ENCODE peak calls at places on chromosome X, in ten cellular contexts. S is psoas muscle; C is fibroblast of villous mesenchyme; E is cardiac fibroblast; K is astrocyte of the spinal cord; L is osteocyte; Q is CD4-positive, alpha-beta T cell; I is tibial nerve; W is GM20000; F is lower leg skin. Z is an unnamed sample.

GRCh38 chrX:20639115-20639514 is 372.4 kb upstream of the RPS6KA3 start:
- DNase-seq in S (no peak), C (no peak), E (no peak), K (no peak), L (no peak), Q (no peak), I (no peak), W (no peak), F (no peak), Z (no peak)

GRCh38 chrX:16208601-16209000 is 41.3 kb downstream of the MAGEB17 start:
- DNase-seq in S (no peak), C (no peak), E (no peak), K (no peak), L (no peak), Q (no peak), I (no peak), W (no peak), F (no peak), Z (no peak)

GRCh38 chrX:16300831-16301230 is 133.6 kb downstream of the MAGEB17 start:
- DNase-seq in S (no peak), C (no peak), E (no peak), K (no peak), L (no peak), Q (no peak), I (no peak), W (no peak), F (no peak), Z (no peak)

GRCh38 chrX:109384569-109385174 is 97.2 kb downstream of the GUCY2F start:
- DNase-seq in S (no peak), C (peak), E (peak), K (peak), L (peak), Q (no peak), I (no peak), W (peak), F (no peak), Z (no peak)

GRCh38 chrX:109774706-109775105 is 41.6 kb upstream of the ACSL4 start:
- DNase-seq in S (no peak), C (peak), E (peak), K (peak), L (no peak), Q (no peak), I (no peak), W (peak), F (no peak), Z (peak)

GRCh38 chrX:104806346-104806745 is 240.3 kb downstream of the IL1RAPL2 start:
- DNase-seq in S (no peak), C (no peak), E (no peak), K (no peak), L (no peak), Q (no peak), I (no peak), W (no peak), F (no peak), Z (no peak)

GRCh38 chrX:40524423-40524822 is 56.3 kb upstream of the ATP6AP2 start:
- DNase-seq in S (no peak), C (no peak), E (no peak), K (no peak), L (no peak), Q (no peak), I (no peak), W (no peak), F (no peak), Z (no peak)

GRCh38 chrX:39688576-39689373 is 409.0 kb downstream of the BCOR start:
- DNase-seq in S (peak), C (peak), E (peak), K (peak), L (no peak), Q (no peak), I (peak), W (peak), F (no peak), Z (no peak)

GRCh38 chrX:149494844-149495565 is 10.1 kb downstream of the IDS start:
- DNase-seq in S (no peak), C (no peak), E (no peak), K (no peak), L (no peak), Q (no peak), I (no peak), W (no peak), F (no peak), Z (no peak)

GRCh38 chrX:24196509-24196908 is 47.0 kb downstream of the ZFX start:
- DNase-seq in S (no peak), C (no peak), E (no peak), K (no peak), L (no peak), Q (no peak), I (no peak), W (no peak), F (no peak), Z (no peak)

GRCh38 chrX:109830704-109831206 is 97.7 kb upstream of the ACSL4 start:
- DNase-seq in S (no peak), C (peak), E (peak), K (peak), L (no peak), Q (no peak), I (no peak), W (peak), F (no peak), Z (no peak)

GRCh38 chrX:46203115-46203514 is 342.1 kb downstream of the ZNF674 start:
- DNase-seq in S (no peak), C (peak), E (no peak), K (no peak), L (no peak), Q (no peak), I (no peak), W (no peak), F (no peak), Z (no peak)

GRCh38 chrX:152641256-152641875 is 3.7 kb downstream of the GABRQ start:
- DNase-seq in S (no peak), C (no peak), E (no peak), K (no peak), L (no peak), Q (no peak), I (no peak), W (no peak), F (no peak), Z (no peak)

GRCh38 chrX:118884552-118885138 is 61.0 kb downstream of the ZCCHC12 start:
- DNase-seq in S (no peak), C (no peak), E (no peak), K (no peak), L (no peak), Q (no peak), I (no peak), W (no peak), F (no peak), Z (no peak)

DNA sequence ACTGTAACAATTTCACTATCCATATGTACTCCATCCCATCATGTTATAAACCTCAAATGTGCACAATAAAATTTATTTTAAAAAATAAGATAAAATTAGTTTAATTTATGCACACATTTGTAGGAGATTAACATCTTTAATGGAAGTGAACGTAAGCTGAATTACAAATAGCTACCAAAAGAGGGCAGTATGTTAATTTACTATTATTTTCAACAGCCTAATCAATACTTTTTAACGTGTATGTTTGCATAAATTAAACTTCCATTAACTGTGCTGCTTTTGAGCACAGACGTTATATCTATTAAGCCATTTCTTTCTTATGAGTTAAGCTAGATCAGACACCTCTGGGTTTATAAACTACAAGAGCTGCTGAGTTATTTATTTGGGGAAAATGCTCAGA is 56.5 kb upstream of the PHKA2 start:
- DNase-seq in S (no peak), C (no peak), E (no peak), K (peak), L (no peak), Q (no peak), I (no peak), W (no peak), F (no peak), Z (no peak)
- TF ChIP-seq CTCF in S (no peak), C (peak), E (no peak), K (peak), L (peak), Q (peak), I (no peak), W (no peak), F (no peak), Z (peak)

DNA sequence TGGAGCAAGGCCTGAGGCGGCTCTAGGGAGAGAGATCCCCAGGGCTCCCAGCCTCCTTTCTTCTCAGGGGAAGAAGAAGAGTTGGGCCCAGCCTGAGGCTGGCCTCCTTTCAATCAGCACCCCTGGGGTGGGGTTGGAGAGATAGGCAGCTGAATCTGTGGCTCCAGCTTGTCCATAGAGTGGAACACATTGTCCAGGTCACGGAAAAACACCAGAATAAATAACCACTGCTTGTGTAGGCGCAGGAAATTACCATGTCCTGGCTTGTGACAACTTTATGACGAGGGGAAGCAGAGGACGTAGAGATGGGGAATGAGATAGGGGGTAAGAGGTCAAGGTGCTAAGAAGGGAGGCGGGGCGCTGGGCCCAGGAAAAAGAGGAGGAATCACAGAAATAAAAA is 80.8 kb upstream of the EFNB1 start:
- DNase-seq in S (no peak), C (peak), E (no peak), K (no peak), L (peak), Q (no peak), I (no peak), W (no peak), F (no peak), Z (no peak)
- TF ChIP-seq CTCF in S (no peak), C (no peak), E (no peak), K (no peak), L (no peak), Q (no peak), I (no peak), W (no peak), F (no peak), Z (no peak)

GRCh38 chrX:30513284-30513683 is 64.3 kb downstream of the TASL start:
- DNase-seq in S (no peak), C (peak), E (peak), K (no peak), L (no peak), Q (no peak), I (no peak), W (peak), F (no peak), Z (no peak)
- TF ChIP-seq CTCF in S (peak), C (peak), E (peak), K (peak), L (peak), Q (no peak), I (no peak), W (no peak), F (no peak), Z (peak)

GRCh38 chrX:151397741-151398070 is 700 bp downstream of the VMA21 start:
- DNase-seq in S (no peak), C (no peak), E (no peak), K (no peak), L (no peak), Q (no peak), I (no peak), W (peak), F (no peak), Z (no peak)

GRCh38 chrX:151396827-151397740 is at the start of gene VMA21:
- DNase-seq in S (peak), C (peak), E (peak), K (peak), L (peak), Q (peak), I (peak), W (peak), F (peak), Z (peak)

GRCh38 chrX:151398346-151398745 is 1.3 kb downstream of the VMA21 start:
- DNase-seq in S (no peak), C (no peak), E (no peak), K (no peak), L (no peak), Q (no peak), I (no peak), W (no peak), F (no peak), Z (no peak)

GRCh38 chrX:151402719-151403390 is 5.8 kb downstream of the VMA21 start:
- DNase-seq in S (peak), C (no peak), E (no peak), K (no peak), L (no peak), Q (no peak), I (no peak), W (no peak), F (no peak), Z (no peak)
- TF ChIP-seq CTCF in S (no peak), C (no peak), E (no peak), K (no peak), L (no peak), Q (no peak), I (no peak), W (no peak), F (no peak), Z (no peak)

Z was measured in HFFc6.